ENCODE peak calls at places on chromosomes 4 and X, in four cellular contexts. R is cardiac fibroblast, H is A549, W is tibial artery. M is an unnamed sample.

GRCh38 chrX:10617964-10618342 is 2.4 kb downstream of the MID1 start:
- DNase-seq in R (no peak), H (peak), W (no peak), M (no peak)

GRCh38 chrX:151596282-151596681 is 32.8 kb downstream of the PASD1 start:
- DNase-seq in R (no peak), H (no peak), W (no peak), M (no peak)

GRCh38 chr4:9832640-9833039 is 51.2 kb downstream of the DRD5 start:
- DNase-seq in R (no peak), H (no peak), W (no peak), M (no peak)

GRCh38 chr4:155489261-155489660 is 112.5 kb upstream of the MAP9 start:
- DNase-seq in R (no peak), H (no peak), W (no peak), M (no peak)

GRCh38 chrX:46649421-46650260 is 76.1 kb downstream of the CHST7 start:
- DNase-seq in R (peak), H (no peak), W (peak), M (no peak)

GRCh38 chr4:6178757-6179156 is 21.6 kb downstream of the JAKMIP1 start:
- DNase-seq in R (no peak), H (no peak), W (no peak), M (no peak)

GRCh38 chr4:140924761-140925392 is 168.7 kb upstream of the TBC1D9 start:
- DNase-seq in R (no peak), H (no peak), W (no peak), M (no peak)

GRCh38 chrX:154967603-154968002 is 54.9 kb downstream of the F8 start:
- DNase-seq in R (no peak), H (no peak), W (no peak), M (no peak)

GRCh38 chr4:102343964-102344519 is 1.2 kb downstream of the SLC39A8 start:
- DNase-seq in R (peak), H (no peak), W (no peak), M (no peak)

GRCh38 chrX:12440245-12440644 is 302.0 kb downstream of the FRMPD4 start:
- DNase-seq in R (no peak), H (no peak), W (no peak), M (no peak)

GRCh38 chr4:89539374-89539773 is 231.8 kb upstream of the GPRIN3 start:
- DNase-seq in R (peak), H (peak), W (no peak), M (peak)

DNA sequence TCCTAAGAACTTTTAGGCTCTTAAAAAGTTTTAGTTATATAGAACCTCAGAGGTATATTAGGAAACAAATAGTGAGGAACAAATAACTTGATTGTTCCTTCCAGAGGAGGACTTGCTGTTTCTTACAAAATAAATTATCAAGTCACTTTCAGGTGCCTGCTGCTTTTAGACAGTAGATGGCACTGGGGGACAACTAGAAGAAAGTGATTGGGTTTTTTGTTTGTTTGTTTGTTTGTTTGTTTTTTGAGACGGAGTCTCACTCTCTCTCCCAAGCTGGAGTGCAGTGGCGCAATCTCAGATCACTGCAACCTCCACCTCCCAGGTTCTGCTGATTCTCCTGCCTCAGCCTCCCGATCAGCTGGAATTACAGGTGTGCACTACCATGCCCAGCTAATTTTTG is 35.4 kb upstream of the CDKL5 start:
- DNase-seq in R (no peak), H (peak), W (no peak), M (no peak)
- TF ChIP-seq CTCF in R (no peak), H (peak), W (no peak), M (no peak)

GRCh38 chr4:152909901-152910300 is 26.2 kb upstream of the FHDC1 start:
- DNase-seq in R (no peak), H (no peak), W (no peak), M (no peak)

GRCh38 chr4:152910521-152910920 is 25.6 kb upstream of the FHDC1 start:
- DNase-seq in R (no peak), H (no peak), W (no peak), M (no peak)
- TF ChIP-seq CTCF in R (no peak), H (no peak), W (no peak), M (no peak)

DNA sequence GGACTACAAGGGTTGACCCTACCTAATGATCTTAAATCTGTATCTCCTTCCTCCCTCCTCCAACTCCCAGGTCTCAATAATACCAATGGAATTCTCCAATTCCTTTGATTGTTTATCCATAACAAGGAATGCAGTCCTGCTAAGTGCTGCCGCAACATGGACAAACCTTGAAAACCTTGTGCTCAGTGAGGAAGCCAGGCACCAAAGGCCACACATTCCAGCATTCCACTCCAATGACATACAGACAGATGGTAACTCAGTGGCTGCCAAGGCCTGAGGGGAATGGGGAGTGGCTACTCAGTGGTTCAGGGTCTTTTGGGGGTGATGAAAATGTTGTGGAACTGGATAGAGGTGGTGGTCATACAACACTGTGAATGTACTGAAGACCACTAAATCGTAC is 10.4 kb downstream of the HAUS7 start:
- DNase-seq in R (peak), H (no peak), W (no peak), M (peak)
- TF ChIP-seq CTCF in R (no peak), H (no peak), W (no peak), M (no peak)

GRCh38 chr4:81040175-81040659 is 9.7 kb downstream of the BMP3 start:
- DNase-seq in R (peak), H (no peak), W (no peak), M (no peak)
- TF ChIP-seq CTCF in R (peak), H (peak), W (no peak), M (peak)

DNA sequence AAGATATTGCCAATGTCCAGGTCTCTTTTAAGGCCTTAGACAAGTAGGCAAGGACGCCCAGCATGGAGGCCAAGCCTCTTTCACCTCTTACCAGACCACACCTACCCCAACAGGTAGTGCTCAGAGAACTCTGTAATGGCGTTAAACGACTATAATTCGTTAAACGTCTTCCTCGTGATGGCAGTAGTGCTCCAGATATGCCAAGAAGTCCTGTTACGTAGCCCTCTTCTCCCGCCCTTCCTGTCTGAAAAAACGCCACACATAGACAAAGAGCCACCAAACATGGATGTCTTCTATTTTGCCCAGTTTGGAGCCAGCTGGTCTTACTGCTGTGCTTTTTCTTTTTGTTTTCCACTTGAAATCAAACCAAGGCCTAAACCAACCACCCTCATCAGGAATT is 190.7 kb downstream of the OR13H1 start:
- DNase-seq in R (no peak), H (no peak), W (no peak), M (peak)
- TF ChIP-seq CTCF in R (no peak), H (no peak), W (no peak), M (no peak)

DNA sequence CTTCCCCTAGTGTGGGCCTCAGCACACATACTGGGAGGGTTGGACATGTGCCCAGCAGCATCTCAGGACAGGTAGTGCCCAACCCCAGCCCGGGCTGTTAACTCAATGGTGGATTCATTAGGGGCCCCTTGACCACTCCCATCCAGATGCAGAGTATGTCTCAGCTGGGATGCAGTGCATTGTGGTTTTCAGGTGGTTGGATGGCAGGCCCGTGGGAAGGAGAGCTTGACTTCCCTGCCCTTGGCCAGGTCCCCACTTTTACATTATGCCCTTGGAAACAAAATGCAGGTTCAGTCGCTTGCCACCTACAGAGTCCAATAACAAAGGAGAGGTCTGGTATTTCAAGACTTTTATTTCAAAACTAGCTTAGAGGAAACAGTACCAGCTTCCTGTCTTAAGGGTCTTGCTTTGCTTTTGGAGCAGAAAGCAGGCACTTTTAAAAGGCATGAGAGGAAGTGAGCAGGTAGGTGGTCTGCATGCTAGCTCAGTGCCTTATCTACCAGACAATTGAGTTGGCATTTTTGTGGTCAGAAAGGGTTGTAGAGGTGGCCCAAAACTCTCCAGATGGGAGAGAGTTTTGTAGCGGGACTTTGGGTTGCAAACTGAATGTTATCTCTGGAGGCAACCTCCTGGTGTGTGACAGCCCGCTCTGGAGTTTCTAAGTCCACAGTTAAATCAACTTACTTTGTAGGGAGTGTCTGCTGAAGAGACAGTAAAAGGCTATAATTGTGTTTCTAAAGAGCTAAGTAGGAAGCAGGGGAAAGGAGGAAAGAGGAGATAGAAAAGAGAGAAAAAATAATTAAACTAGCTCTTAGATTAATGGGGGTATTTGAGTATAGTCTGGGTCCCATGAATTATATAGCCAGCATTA is 171.0 kb downstream of the GALNTL6 start:
- DNase-seq in R (no peak), H (no peak), W (no peak), M (no peak)
- TF ChIP-seq CTCF in R (no peak), H (no peak), W (no peak), M (no peak)

DNA sequence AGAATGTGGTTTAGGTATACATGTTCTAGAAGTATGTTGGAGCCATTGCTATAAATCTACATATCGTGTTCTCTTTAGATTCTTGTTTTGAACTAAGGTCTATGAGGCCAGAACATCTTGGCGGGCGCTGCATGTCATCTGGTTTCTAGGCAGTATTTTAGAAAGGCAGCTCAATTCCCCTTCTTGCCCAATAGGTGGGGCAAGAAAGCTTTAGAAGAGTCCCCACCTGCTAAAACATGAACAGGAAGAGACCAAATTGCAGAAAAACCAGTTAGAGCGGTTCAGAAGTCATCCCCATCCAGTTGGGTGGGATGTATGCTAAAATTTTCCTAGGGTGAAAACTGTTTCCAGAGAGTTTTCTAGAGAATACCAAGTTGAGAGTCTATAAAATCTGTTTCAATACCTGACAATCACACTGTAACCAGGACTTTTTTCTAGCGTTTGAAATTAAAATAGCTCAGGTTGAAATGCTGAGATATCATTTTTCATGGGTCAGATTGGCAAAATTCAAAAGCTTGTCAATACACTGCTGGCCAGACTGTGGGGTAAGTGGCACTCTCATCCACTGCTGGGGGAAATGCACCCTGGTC is 17.5 kb upstream of the SH3KBP1 start:
- DNase-seq in R (peak), H (peak), W (no peak), M (no peak)
- TF ChIP-seq CTCF in R (peak), H (peak), W (peak), M (peak)

DNA sequence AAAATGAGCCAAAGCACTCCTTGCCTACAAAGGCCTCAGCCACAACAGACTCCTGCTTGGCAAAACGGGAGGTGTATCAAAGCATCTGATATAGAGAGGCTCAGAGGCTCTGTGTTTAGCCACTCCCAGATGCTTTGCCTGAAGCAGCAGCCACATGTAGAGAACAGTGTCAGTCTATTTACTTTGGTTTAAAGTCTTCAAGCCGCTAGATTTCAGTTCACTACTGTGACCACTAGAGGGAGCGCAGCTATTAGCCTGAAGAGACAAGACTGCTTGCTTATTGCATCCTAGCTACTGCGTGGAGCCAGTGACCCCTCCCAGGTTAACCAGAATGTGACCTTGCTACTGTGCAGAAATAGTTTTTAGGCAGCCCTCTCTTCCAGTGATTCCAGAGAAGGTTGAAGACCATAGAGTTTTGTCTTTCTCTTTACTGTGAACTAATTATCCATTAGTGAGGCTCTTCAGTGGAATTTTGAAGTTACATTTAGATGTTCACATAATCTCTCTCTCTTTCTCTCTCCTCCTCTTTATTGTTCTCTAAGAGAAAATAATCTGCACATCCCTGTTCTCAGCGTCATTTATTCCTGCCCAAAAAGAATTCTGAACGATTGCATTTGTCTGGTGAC is 39.3 kb downstream of the BMP3 start:
- DNase-seq in R (peak), H (peak), W (peak), M (peak)
- TF ChIP-seq CTCF in R (peak), H (peak), W (peak), M (peak)

DNA sequence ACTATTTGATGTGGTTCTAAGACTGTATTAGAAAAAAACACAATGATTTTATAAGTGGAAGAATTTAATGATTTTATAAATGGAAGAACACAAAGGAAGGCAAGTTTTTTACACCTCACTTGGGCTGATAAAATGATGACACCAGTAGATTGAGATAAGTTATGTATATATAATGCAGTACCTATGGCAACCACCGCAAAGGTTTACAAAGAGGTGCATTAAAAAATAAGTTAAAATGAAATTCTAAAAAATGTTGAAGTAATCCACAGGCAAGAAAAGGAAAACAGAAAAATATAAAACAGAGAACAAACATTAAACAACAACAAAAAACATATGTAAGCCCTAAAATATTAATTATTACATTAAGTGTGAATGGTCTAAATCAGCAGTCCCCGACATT is 490.9 kb upstream of the AADAT start:
- DNase-seq in R (no peak), H (no peak), W (no peak), M (no peak)
- TF ChIP-seq CTCF in R (no peak), H (no peak), W (no peak), M (no peak)